ENCODE peak calls at places on chromosomes 7 and 10, in six cellular contexts. H is GM12892, J is HepG2, T is GM12878, Y is H1, D is K562. P is an unnamed sample.

GRCh38 chr7:36683695-36684357 is 40.5 kb downstream of the AOAH start:
- DNase-seq in D (no peak), J (no peak), Y (no peak), H (no peak), T (no peak), P (no peak)

GRCh38 chr7:17380696-17381662 is 82.5 kb downstream of the AHR start:
- DNase-seq in D (no peak), H (no peak), J (no peak), Y (no peak), T (no peak), P (no peak)

GRCh38 chr10:110420401-110421193 is 77.1 kb upstream of the DUSP5 start:
- DNase-seq in T (no peak), J (no peak), H (no peak), Y (no peak), D (no peak), P (no peak)

GRCh38 chr7:519429-519973 is at the start of gene PDGFA:
- DNase-seq in D (peak), H (no peak), Y (no peak), J (no peak), T (no peak), P (no peak)

GRCh38 chr10:125535559-125535958 is 147.4 kb downstream of the TEX36 start:
- DNase-seq in Y (no peak), J (no peak), D (no peak), H (no peak), T (no peak), P (no peak)

GRCh38 chr10:75029874-75030273 is 81.6 kb upstream of the SAMD8 start:
- DNase-seq in D (no peak), H (no peak), Y (no peak), J (no peak), T (no peak), P (no peak)

GRCh38 chr7:139598642-139599041 is 75.2 kb downstream of the CLEC2L start:
- DNase-seq in Y (no peak), J (no peak), D (no peak), T (no peak), H (no peak), P (no peak)

GRCh38 chr10:121886181-121886580 is 41.6 kb downstream of the ATE1 start:
- DNase-seq in Y (no peak), H (no peak), T (no peak), J (no peak), D (no peak), P (no peak)

GRCh38 chr10:60450291-60450690 is 60.6 kb upstream of the ANK3 start:
- DNase-seq in Y (no peak), D (no peak), H (no peak), T (no peak), J (no peak), P (no peak)

GRCh38 chr7:51261117-51261835 is 55.3 kb downstream of the COBL start:
- DNase-seq in Y (no peak), D (no peak), J (no peak), T (no peak), H (no peak), P (no peak)

GRCh38 chr10:112024079-112024478 is 159.5 kb downstream of the GPAM start:
- DNase-seq in H (no peak), Y (no peak), J (no peak), D (no peak), T (no peak), P (no peak)

GRCh38 chr10:112027881-112028280 is 155.7 kb downstream of the GPAM start:
- DNase-seq in H (no peak), T (no peak), Y (no peak), D (no peak), J (no peak), P (no peak)

GRCh38 chr10:112025228-112025627 is 158.3 kb downstream of the GPAM start:
- DNase-seq in Y (no peak), H (no peak), D (no peak), T (no peak), J (no peak), P (no peak)

GRCh38 chr10:112030431-112030830 is 153.1 kb downstream of the GPAM start:
- DNase-seq in D (no peak), J (no peak), T (no peak), Y (no peak), H (no peak), P (no peak)

DNA sequence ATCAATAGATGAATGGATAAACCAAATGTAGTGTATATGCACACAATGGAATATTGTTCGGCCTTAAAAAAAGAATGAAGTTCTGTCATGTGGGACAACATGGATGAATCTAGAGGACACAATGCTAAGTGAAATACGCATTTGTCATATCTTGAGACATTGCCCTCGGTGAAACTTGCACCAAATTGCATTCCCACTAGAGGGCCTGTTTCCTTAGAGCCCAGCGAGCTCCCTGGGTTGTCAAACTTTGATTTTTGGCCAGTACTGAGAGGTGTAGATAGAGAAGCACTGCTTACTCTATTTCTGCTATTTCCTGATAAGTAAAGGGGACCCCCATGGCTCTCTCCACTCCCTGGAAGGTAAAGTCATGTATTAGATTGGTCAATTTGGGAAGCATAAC is 157.1 kb downstream of the GPAM start:
- DNase-seq in H (no peak), D (no peak), J (no peak), T (no peak), Y (no peak), P (no peak)
- TF ChIP-seq TAF1 in H (no peak), D (no peak), J (no peak), T (no peak), Y (no peak), P (no peak)

DNA sequence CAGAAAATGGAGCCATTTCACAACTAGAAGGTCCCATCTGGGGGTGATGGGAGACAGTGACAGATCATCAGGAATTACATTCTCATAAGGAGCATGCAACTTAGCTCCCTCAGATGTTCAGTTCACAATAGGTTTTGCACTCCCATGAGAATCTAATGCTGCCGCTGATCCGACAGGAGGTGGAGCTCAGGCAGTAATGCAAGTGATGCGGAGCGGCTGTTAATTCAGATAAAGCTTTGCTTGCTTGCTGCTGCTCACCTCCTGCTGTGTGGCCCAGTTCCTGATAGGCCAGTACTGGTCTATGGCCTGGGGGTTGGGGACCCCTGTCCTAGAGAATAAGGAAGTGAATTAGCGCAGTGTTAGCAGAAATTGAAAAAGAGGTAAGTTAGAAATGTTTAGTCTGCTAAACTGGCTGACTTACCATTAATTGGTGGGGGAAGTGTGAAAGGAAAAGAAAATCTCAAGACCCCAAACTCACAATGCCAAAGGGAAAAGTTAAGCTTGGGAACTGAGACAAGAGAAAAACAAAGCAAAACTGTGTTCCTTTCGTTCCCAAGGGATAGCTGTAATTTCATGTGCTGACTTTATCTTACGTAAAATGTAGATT is 76.4 kb downstream of the LYZL2 start:
- DNase-seq in T (no peak), H (no peak), Y (no peak), D (peak), J (no peak), P (no peak)
- TF ChIP-seq POLR2AphosphoS5 in T (no peak), H (no peak), Y (peak), D (peak), J (no peak), P (no peak)

DNA sequence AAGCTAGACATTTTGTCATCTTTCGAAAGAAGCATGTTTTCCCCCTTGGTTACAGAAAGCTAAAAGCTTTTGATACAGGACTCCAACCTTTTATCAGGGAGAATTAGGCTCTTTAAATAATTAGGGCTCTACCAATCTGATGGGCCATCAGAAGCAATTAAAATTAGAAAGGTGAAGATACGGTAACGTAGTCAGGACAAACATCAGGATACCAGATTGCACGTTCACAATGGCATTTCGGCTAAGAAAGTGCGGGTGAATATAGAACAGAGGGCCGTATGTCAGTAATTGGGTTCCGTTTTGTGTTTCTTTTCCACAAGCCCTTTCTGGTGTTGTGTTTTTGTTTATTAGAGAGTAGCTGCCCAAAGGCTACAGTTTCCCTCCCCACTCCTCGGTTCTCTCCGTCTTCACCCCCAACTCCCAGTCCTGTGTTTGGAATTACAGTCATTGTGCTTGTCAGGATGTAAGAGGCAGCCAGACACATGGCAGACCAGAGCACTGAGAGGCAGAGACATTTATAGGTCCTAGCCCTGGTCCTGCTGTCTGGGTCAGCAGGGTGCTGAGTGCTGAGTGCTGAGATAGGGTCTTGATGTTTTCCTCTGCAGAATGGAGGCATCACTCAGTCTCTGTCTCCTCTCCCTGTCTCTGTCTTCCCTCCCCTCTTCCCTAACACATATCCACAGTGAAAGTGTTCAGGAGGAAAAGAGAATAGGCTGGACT is 5.5 kb downstream of the PFKP start:
- DNase-seq in T (no peak), H (no peak), Y (no peak), D (no peak), J (no peak), P (no peak)
- TF ChIP-seq POLR2A in T (peak), H (no peak), Y (no peak), D (no peak), J (no peak), P (no peak)

DNA sequence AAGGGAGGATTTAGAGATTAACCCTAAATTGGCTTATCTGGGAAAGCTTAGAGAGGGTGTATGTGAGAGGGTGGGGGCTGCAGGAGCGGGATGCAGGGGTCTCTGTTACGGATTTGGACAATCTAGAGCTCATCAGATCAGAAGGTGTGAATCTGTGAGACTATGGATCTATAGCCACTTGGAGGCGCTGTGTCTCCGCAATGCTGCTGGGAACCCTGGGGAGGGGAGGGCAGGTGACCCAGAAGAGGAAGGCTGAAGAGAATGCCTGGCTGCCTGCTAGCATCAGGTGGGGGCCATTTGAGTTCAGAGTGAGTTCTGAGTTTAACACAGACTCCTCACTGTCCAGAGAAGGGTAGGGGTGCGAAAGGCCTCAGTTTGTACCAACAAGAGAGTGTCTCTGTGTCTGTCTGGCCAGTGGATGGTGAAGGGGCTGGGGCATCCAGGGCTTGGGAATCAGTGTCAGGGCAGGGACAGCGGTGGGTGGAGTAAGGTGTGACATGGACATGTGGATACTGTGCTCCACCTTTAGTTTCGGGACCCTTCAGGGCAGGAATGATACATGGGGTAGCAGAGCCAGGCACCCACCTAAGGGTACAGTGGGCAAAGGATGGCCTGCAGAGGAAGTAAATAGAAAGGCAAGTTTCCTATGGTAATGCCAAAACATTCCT is 187.3 kb upstream of the PRSS58 start:
- DNase-seq in Y (no peak), J (no peak), H (no peak), D (peak), T (no peak), P (no peak)
- TF ChIP-seq TAF1 in Y (no peak), J (no peak), H (no peak), D (no peak), T (no peak), P (no peak)

GRCh38 chr7:27197137-27198042 is 2.5 kb downstream of the HOXA13 start:
- DNase-seq in J (no peak), Y (no peak), D (no peak), T (no peak), H (no peak), P (no peak)
- TF ChIP-seq POLR2AphosphoS5 in J (no peak), Y (no peak), D (no peak), T (no peak), H (no peak), P (no peak)

GRCh38 chr7:152514771-152515105 is 78.9 kb upstream of the KMT2C start:
- DNase-seq in D (no peak), Y (no peak), T (no peak), H (no peak), J (no peak), P (no peak)

GRCh38 chr7:152512711-152513110 is 76.9 kb upstream of the KMT2C start:
- DNase-seq in Y (no peak), H (no peak), D (no peak), J (no peak), T (no peak), P (no peak)

GRCh38 chr7:152516216-152516615 is 80.4 kb upstream of the KMT2C start:
- DNase-seq in D (no peak), J (no peak), H (no peak), Y (no peak), T (no peak), P (no peak)

GRCh38 chr7:152513861-152514770 is 78.3 kb upstream of the KMT2C start:
- DNase-seq in J (no peak), T (no peak), Y (no peak), D (no peak), H (no peak), P (no peak)

DNA sequence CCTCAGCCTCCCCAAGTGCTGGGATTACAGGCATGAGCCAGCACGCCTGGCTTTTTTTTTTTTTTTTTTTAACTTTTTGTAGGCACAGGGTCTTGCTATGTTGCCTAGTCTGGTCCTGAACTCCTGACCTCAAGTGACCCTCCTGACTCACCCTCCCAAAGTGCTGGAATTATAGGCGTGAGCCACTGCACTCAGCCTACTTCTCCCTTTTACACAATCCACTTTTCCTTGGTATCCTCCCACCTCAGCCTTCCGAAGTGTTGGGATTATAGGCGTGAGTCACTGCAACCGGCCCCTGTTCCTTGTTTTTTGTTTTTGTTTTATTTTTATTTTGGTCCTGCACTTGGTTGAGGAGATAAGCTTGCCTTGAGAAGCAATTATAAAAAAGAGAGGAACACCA is 75.9 kb upstream of the KMT2C start:
- DNase-seq in D (no peak), H (no peak), T (no peak), J (no peak), Y (no peak), P (no peak)
- TF ChIP-seq POLR2A in D (no peak), H (no peak), T (no peak), J (no peak), Y (no peak), P (no peak)

GRCh38 chr7:33762153-33762902 is 143.0 kb upstream of the BMPER start:
- DNase-seq in D (no peak), Y (no peak), J (no peak), H (no peak), T (no peak), P (no peak)

GRCh38 chr7:33766396-33766795 is 138.9 kb upstream of the BMPER start:
- DNase-seq in T (no peak), J (no peak), Y (no peak), D (no peak), H (no peak), P (no peak)

GRCh38 chr7:33761440-33762080 is 143.8 kb upstream of the BMPER start:
- DNase-seq in H (no peak), Y (no peak), D (no peak), T (no peak), J (no peak), P (no peak)

GRCh38 chr7:33762903-33763295 is 142.4 kb upstream of the BMPER start:
- DNase-seq in T (no peak), H (no peak), D (no peak), Y (no peak), J (no peak), P (no peak)

GRCh38 chr7:33764752-33765451 is 140.4 kb upstream of the BMPER start:
- DNase-seq in Y (no peak), H (no peak), D (no peak), T (no peak), J (peak), P (no peak)
- TF ChIP-seq TAF1 in Y (no peak), H (no peak), D (no peak), T (no peak), J (no peak), P (no peak)

GRCh38 chr10:91875779-91876178 is 33.5 kb downstream of the FGFBP3 start:
- DNase-seq in T (no peak), Y (no peak), J (no peak), D (no peak), H (no peak), P (no peak)

GRCh38 chr10:91880310-91880709 is 29.0 kb downstream of the FGFBP3 start:
- DNase-seq in J (no peak), T (no peak), D (no peak), Y (no peak), H (no peak), P (no peak)

GRCh38 chr10:91883549-91884542 is 25.4 kb downstream of the FGFBP3 start:
- DNase-seq in Y (no peak), D (no peak), T (no peak), H (no peak), J (peak), P (no peak)

GRCh38 chr10:91875156-91875555 is 34.1 kb downstream of the FGFBP3 start:
- DNase-seq in T (no peak), J (no peak), Y (no peak), D (no peak), H (no peak), P (no peak)

GRCh38 chr10:91879514-91880170 is 29.6 kb downstream of the FGFBP3 start:
- DNase-seq in D (no peak), Y (no peak), T (no peak), H (no peak), J (no peak), P (no peak)
- TF ChIP-seq POLR2AphosphoS5 in D (no peak), Y (no peak), T (no peak), H (no peak), J (no peak), P (no peak)

GRCh38 chr10:17216217-17216900 is 11.7 kb upstream of the VIM start:
- DNase-seq in Y (no peak), T (peak), J (peak), D (peak), H (peak), P (no peak)
- TF ChIP-seq POLR2A in Y (no peak), T (no peak), J (no peak), D (peak), H (no peak), P (no peak)

DNA sequence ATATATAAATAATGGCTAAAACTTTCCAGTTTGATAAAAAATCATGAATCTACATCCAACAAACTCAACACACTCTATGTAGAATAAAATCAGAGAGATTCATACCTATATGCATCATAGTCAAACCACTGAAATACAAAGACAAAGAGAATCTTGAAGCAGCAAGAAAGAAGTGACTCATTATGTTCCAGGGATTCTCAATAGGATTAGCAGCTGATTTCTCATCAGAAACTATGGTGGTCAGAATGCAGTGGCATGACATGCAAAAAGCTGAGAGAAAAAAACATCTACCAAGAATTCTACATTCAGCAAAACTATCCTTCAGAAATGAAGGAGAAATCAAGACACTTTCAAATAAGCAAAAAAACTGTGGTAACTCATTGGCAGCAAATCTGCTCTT is 187.4 kb downstream of the RNLS start:
- DNase-seq in Y (no peak), J (no peak), H (no peak), T (no peak), D (no peak), P (no peak)
- TF ChIP-seq TAF1 in Y (no peak), J (no peak), H (no peak), T (no peak), D (no peak), P (no peak)

P was measured in GM12891.